ENCODE peak calls at places on chromosome 10, in six cellular contexts. B is transverse colon, Y is right lobe of liver, G is Peyer's patch, D is gastrocnemius medialis, A is A549. W is an unnamed sample.

GRCh38 chr10:132232553-132232949 is 45.8 kb downstream of the DPYSL4 start:
- DNase-seq in B (no peak), G (no peak), D (peak; percentile 25), Y (no peak), A (no peak), W (peak; percentile 6)

GRCh38 chr10:126732308-126732707 is 61.8 kb upstream of the C10orf90 start:
- DNase-seq in G (no peak), D (no peak), A (no peak), Y (no peak), B (no peak), W (no peak)

GRCh38 chr10:5502903-5503835 is 3.8 kb upstream of the CALML5 start:
- DNase-seq in A (no peak), D (no peak), B (peak; percentile 76), Y (no peak), G (peak; percentile 56), W (peak; percentile 90)

GRCh38 chr10:75350791-75351190 is 50.8 kb downstream of the ZNF503 start:
- DNase-seq in Y (no peak), D (no peak), B (no peak), G (no peak), A (peak; percentile 26), W (no peak)

GRCh38 chr10:122201401-122201800 is 69.7 kb upstream of the BTBD16 start:
- DNase-seq in G (no peak), B (no peak), A (no peak), D (no peak), Y (no peak), W (no peak)

GRCh38 chr10:82463614-82464013 is 588.6 kb downstream of the NRG3 start:
- DNase-seq in Y (no peak), A (no peak), D (no peak), G (no peak), B (no peak), W (no peak)

GRCh38 chr10:35523670-35524225 is 81.4 kb upstream of the GJD4 start:
- DNase-seq in Y (no peak), G (no peak), A (no peak), D (no peak), B (no peak), W (no peak)

GRCh38 chr10:18164771-18165361 is 24.6 kb downstream of the CACNB2 start:
- DNase-seq in A (no peak), D (no peak), B (no peak), G (no peak), Y (no peak), W (no peak)

GRCh38 chr10:116877391-116877790 is 28.1 kb downstream of the ENO4 start:
- DNase-seq in D (no peak), G (no peak), A (no peak), B (no peak), Y (no peak), W (no peak)

GRCh38 chr10:11286261-11286989 is 268.8 kb downstream of the CELF2 start:
- DNase-seq in Y (no peak), G (no peak), B (no peak), D (no peak), A (no peak), W (no peak)

GRCh38 chr10:72008096-72008933 is 44.1 kb downstream of the CHST3 start:
- DNase-seq in B (no peak), G (no peak), Y (no peak), A (no peak), D (no peak), W (no peak)

GRCh38 chr10:72257051-72257892 is 16.5 kb upstream of the DDIT4 start:
- DNase-seq in D (no peak), G (no peak), B (peak; percentile 42), A (no peak), Y (peak; percentile 32), W (peak; percentile 35)

GRCh38 chr10:131803863-131804425 is 96.9 kb upstream of the PPP2R2D start:
- DNase-seq in B (no peak), A (no peak), D (no peak), Y (no peak), G (no peak), W (no peak)

GRCh38 chr10:113335603-113336002 is 217.2 kb upstream of the HABP2 start:
- DNase-seq in B (no peak), Y (no peak), D (no peak), A (no peak), G (no peak), W (no peak)

GRCh38 chr10:21049482-21049881 is 152.4 kb upstream of the NEBL start:
- DNase-seq in D (no peak), G (no peak), Y (no peak), A (no peak), B (no peak), W (no peak)

GRCh38 chr10:110142965-110143364 is 64.4 kb upstream of the MXI1 start:
- DNase-seq in Y (no peak), G (no peak), A (no peak), D (no peak), B (no peak), W (no peak)

GRCh38 chr10:88292185-88292514 is 291.0 kb downstream of the RNLS start:
- DNase-seq in G (no peak), A (no peak), B (no peak), Y (no peak), D (no peak), W (no peak)
- H3K27ac ChIP-seq in G (no peak overlapping the region), A (no peak overlapping the region), B (no peak overlapping the region), Y (no peak overlapping the region), D (no peak overlapping the region), W (no peak overlapping the region)

GRCh38 chr10:93702278-93703001 is at the start of gene FRA10AC1:
- DNase-seq in D (peak; percentile 88), Y (peak; percentile 91), A (peak; percentile 80), G (peak; percentile 97), B (peak; percentile 93), W (peak; percentile 93)
- TF ChIP-seq POLR2A in D (peak; percentile 73), Y (peak; percentile 52), A (peak; percentile 61), G (peak; percentile 34), B (peak; percentile 49), W (peak; percentile 73)

GRCh38 chr10:98956576-98957260 is 278.9 kb downstream of the HPSE2 start:
- DNase-seq in A (no peak), B (no peak), D (no peak), G (no peak), Y (no peak), W (no peak)

GRCh38 chr10:98959486-98959885 is 276.2 kb downstream of the HPSE2 start:
- DNase-seq in D (no peak), A (no peak), Y (no peak), G (no peak), B (no peak), W (no peak)

GRCh38 chr10:98963608-98964007 is 272.0 kb downstream of the HPSE2 start:
- DNase-seq in B (no peak), D (no peak), A (no peak), G (no peak), Y (no peak), W (no peak)

GRCh38 chr10:98957801-98958200 is 277.9 kb downstream of the HPSE2 start:
- DNase-seq in Y (no peak), D (no peak), B (no peak), G (no peak), A (no peak), W (no peak)
- H3K27ac ChIP-seq in Y (no peak overlapping the region), D (no peak overlapping the region), B (peak overlapping the region; percentile 3), G (no peak overlapping the region), A (no peak overlapping the region), W (no peak overlapping the region)

GRCh38 chr10:88881922-88882645 is 2.0 kb downstream of the STAMBPL1 start:
- DNase-seq in D (no peak), Y (no peak), B (no peak), G (no peak), A (no peak), W (no peak)

GRCh38 chr10:88881335-88881734 is 1.3 kb downstream of the STAMBPL1 start:
- DNase-seq in A (no peak), B (no peak), Y (no peak), G (no peak), D (no peak), W (no peak)

GRCh38 chr10:88883443-88883799 is 3.4 kb downstream of the STAMBPL1 start:
- DNase-seq in B (no peak), G (no peak), Y (no peak), D (no peak), A (no peak), W (no peak)

GRCh38 chr10:88879754-88880286 is at the start of gene STAMBPL1:
- DNase-seq in A (peak; percentile 56), Y (no peak), G (no peak), D (peak; percentile 16), B (peak; percentile 77), W (peak; percentile 44)

GRCh38 chr10:88880287-88881094 is 446 bp downstream of the STAMBPL1 start:
- DNase-seq in B (peak; percentile 85), D (peak; percentile 60), Y (peak; percentile 88), A (peak; percentile 69), G (peak; percentile 90), W (peak; percentile 80)
- TF ChIP-seq POLR2A in B (peak; percentile 88), D (peak; percentile 62), Y (peak; percentile 81), A (peak; percentile 53), G (peak; percentile 70), W (no peak)

GRCh38 chr10:100025528-100026070 is 15.9 kb upstream of the DNMBP start:
- DNase-seq in A (no peak), B (no peak), G (no peak), D (no peak), Y (no peak), W (peak; percentile 28)
- H3K27ac ChIP-seq in A (no peak overlapping the region), B (no peak overlapping the region), G (no peak overlapping the region), D (no peak overlapping the region), Y (no peak overlapping the region), W (no peak overlapping the region)

DNA sequence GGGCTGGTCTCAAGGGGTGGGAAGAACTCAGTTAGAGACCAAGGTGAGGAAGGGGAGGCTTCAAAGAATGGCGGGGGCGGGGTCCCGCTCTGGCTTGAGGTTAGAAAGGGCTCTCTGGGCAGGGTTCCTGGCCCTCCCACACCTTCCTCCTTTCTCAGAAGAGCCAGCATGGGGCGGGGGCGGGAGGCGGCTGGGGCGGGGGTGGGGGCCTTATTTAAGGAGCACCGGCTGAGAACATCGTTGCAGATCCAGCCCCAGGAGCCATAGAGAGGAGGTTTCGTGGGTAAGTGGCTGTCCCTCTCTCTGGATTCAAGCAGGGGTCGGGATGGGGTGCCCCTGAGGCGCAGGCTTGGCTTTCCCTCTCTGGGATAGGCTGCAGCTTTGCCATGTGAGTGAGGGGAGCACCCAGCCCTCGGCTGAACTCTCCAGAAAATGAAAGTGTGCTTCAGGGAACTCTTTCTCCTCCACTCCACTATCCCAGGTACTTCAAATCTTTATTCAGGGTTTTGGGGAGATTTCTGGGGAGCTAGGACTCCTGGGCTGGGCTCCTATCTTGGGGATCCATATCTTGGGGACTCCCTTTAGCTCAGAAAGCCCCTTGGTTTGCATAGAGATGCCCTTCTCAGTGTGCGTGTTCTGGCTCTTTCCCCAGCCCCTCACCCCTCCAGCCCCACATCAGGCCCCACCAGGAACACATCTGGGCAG is 3.3 kb upstream of the CUEDC2 start:
- DNase-seq in Y (no peak), G (no peak), D (no peak), A (no peak), B (no peak), W (no peak)
- TF ChIP-seq POLR2A in Y (no peak), G (no peak), D (no peak), A (no peak), B (no peak), W (no peak)

GRCh38 chr10:22662693-22663330 is 51.6 kb downstream of the PIP4K2A start:
- DNase-seq in D (no peak), Y (no peak), A (no peak), B (no peak), G (no peak), W (no peak)
- H3K27ac ChIP-seq in D (no peak overlapping the region), Y (no peak overlapping the region), A (no peak overlapping the region), B (no peak overlapping the region), G (no peak overlapping the region), W (no peak overlapping the region)

GRCh38 chr10:45591262-45591661 is 81.3 kb downstream of the ZFAND4 start:
- DNase-seq in A (no peak), Y (no peak), B (no peak), D (no peak), G (no peak), W (no peak)
- TF ChIP-seq POLR2A in A (no peak), Y (no peak), B (no peak), D (no peak), G (no peak), W (no peak)

GRCh38 chr10:77393411-77393810 is 244.2 kb downstream of the KCNMA1 start:
- DNase-seq in A (no peak), Y (no peak), G (no peak), B (no peak), D (no peak), W (no peak)
- H3K27ac ChIP-seq in A (peak overlapping the region; percentile 69), Y (no peak overlapping the region), G (no peak overlapping the region), B (peak overlapping the region; percentile 69), D (peak overlapping the region; percentile 66), W (no peak overlapping the region)